ENCODE peak calls at places on chromosome 21, in seven cellular contexts. One of them, this sample, is unnamed.
A peak's percentile ranks its signal among the peaks of the same experiment; 100 is the strongest.

GRCh38 chr21:38186869-38187268 is 69.9 kb upstream of the KCNJ15 start:
- DNase-seq in PC-3: no peak
- DNase-seq in Ammon's horn: no peak
- DNase-seq in coronary artery: no peak
- DNase-seq in brain microvascular endothelial cell: no peak
- DNase-seq in aorta: no peak
- DNase-seq in T-helper 2 cell: no peak
- DNase-seq in this sample: no peak

GRCh38 chr21:45294509-45295291 is 7.0 kb upstream of the POFUT2 start:
- DNase-seq in PC-3: peak; percentile 92
- DNase-seq in Ammon's horn: no peak
- DNase-seq in coronary artery: peak; percentile 99
- DNase-seq in brain microvascular endothelial cell: peak; percentile 99
- DNase-seq in aorta: peak; percentile 90
- DNase-seq in T-helper 2 cell: no peak
- DNase-seq in this sample: peak; percentile 94

GRCh38 chr21:31658053-31658452 is 1.4 kb upstream of the SOD1 start:
- DNase-seq in PC-3: peak; percentile 42
- DNase-seq in Ammon's horn: no peak
- DNase-seq in coronary artery: no peak
- DNase-seq in brain microvascular endothelial cell: no peak
- DNase-seq in aorta: no peak
- DNase-seq in T-helper 2 cell: no peak
- DNase-seq in this sample: no peak

GRCh38 chr21:31509108-31510017 is 150.1 kb upstream of the SOD1 start:
- DNase-seq in PC-3: peak; percentile 81
- DNase-seq in Ammon's horn: peak; percentile 54
- DNase-seq in coronary artery: no peak
- DNase-seq in brain microvascular endothelial cell: peak; percentile 63
- DNase-seq in aorta: no peak
- DNase-seq in T-helper 2 cell: peak; percentile 80
- DNase-seq in this sample: no peak

GRCh38 chr21:43867332-43867703 is 2.3 kb downstream of the AGPAT3 start:
- DNase-seq in PC-3: no peak
- DNase-seq in Ammon's horn: no peak
- DNase-seq in coronary artery: no peak
- DNase-seq in brain microvascular endothelial cell: no peak
- DNase-seq in aorta: no peak
- DNase-seq in T-helper 2 cell: no peak
- DNase-seq in this sample: no peak

GRCh38 chr21:43634618-43635017 is 24.7 kb downstream of the HSF2BP start:
- DNase-seq in PC-3: no peak
- DNase-seq in Ammon's horn: no peak
- DNase-seq in coronary artery: no peak
- DNase-seq in brain microvascular endothelial cell: peak; percentile 53
- DNase-seq in aorta: no peak
- DNase-seq in T-helper 2 cell: no peak
- DNase-seq in this sample: no peak

GRCh38 chr21:38712076-38712475 is 93.7 kb upstream of the ETS2 start:
- DNase-seq in PC-3: peak; percentile 72
- DNase-seq in Ammon's horn: peak; percentile 20
- DNase-seq in coronary artery: no peak
- DNase-seq in brain microvascular endothelial cell: peak; percentile 23
- DNase-seq in aorta: no peak
- DNase-seq in T-helper 2 cell: no peak
- DNase-seq in this sample: no peak

GRCh38 chr21:31337086-31337485 is 7.0 kb downstream of the TIAM1 start:
- DNase-seq in PC-3: no peak
- DNase-seq in Ammon's horn: no peak
- DNase-seq in coronary artery: no peak
- DNase-seq in brain microvascular endothelial cell: no peak
- DNase-seq in aorta: no peak
- DNase-seq in T-helper 2 cell: no peak
- DNase-seq in this sample: no peak

GRCh38 chr21:32278068-32278467 is 781 bp downstream of the MIS18A start:
- DNase-seq in PC-3: peak; percentile 27
- DNase-seq in Ammon's horn: no peak
- DNase-seq in coronary artery: no peak
- DNase-seq in brain microvascular endothelial cell: no peak
- DNase-seq in aorta: no peak
- DNase-seq in T-helper 2 cell: no peak
- DNase-seq in this sample: no peak

GRCh38 chr21:46051821-46052675 is 45.9 kb upstream of the COL6A2 start:
- DNase-seq in PC-3: no peak
- DNase-seq in Ammon's horn: no peak
- DNase-seq in coronary artery: no peak
- DNase-seq in brain microvascular endothelial cell: no peak
- DNase-seq in aorta: peak; percentile 39
- DNase-seq in T-helper 2 cell: no peak
- DNase-seq in this sample: no peak

GRCh38 chr21:26840912-26841311 is 4.3 kb downstream of the ADAMTS1 start:
- DNase-seq in PC-3: peak; percentile 36
- DNase-seq in Ammon's horn: peak; percentile 23
- DNase-seq in coronary artery: peak; percentile 81
- DNase-seq in brain microvascular endothelial cell: peak; percentile 38
- DNase-seq in aorta: peak; percentile 87
- DNase-seq in T-helper 2 cell: no peak
- DNase-seq in this sample: no peak

GRCh38 chr21:37075214-37075770 is 2.2 kb downstream of the TTC3 start:
- DNase-seq in PC-3: no peak
- DNase-seq in Ammon's horn: no peak
- DNase-seq in coronary artery: no peak
- DNase-seq in brain microvascular endothelial cell: no peak
- DNase-seq in aorta: no peak
- DNase-seq in T-helper 2 cell: no peak
- DNase-seq in this sample: no peak

GRCh38 chr21:44304041-44304738 is 4.3 kb downstream of the PFKL start:
- DNase-seq in PC-3: no peak
- DNase-seq in Ammon's horn: peak; percentile 40
- DNase-seq in coronary artery: no peak
- DNase-seq in brain microvascular endothelial cell: no peak
- DNase-seq in aorta: no peak
- DNase-seq in T-helper 2 cell: no peak
- DNase-seq in this sample: no peak

GRCh38 chr21:41366522-41367151 is 4.8 kb downstream of the MX2 start:
- DNase-seq in PC-3: peak; percentile 89
- DNase-seq in Ammon's horn: no peak
- DNase-seq in coronary artery: peak; percentile 70
- DNase-seq in brain microvascular endothelial cell: peak; percentile 75
- DNase-seq in aorta: no peak
- DNase-seq in T-helper 2 cell: no peak
- DNase-seq in this sample: no peak

GRCh38 chr21:18340387-18340942 is 63.1 kb downstream of the TMPRSS15 start:
- DNase-seq in PC-3: peak; percentile 29
- DNase-seq in Ammon's horn: no peak
- DNase-seq in coronary artery: no peak
- DNase-seq in brain microvascular endothelial cell: no peak
- DNase-seq in aorta: no peak
- DNase-seq in T-helper 2 cell: no peak
- DNase-seq in this sample: no peak

GRCh38 chr21:46146856-46147255 is 8.5 kb downstream of the FTCD start:
- DNase-seq in PC-3: no peak
- DNase-seq in Ammon's horn: no peak
- DNase-seq in coronary artery: no peak
- DNase-seq in brain microvascular endothelial cell: no peak
- DNase-seq in aorta: peak; percentile 34
- DNase-seq in T-helper 2 cell: no peak
- DNase-seq in this sample: no peak

GRCh38 chr21:44710294-44710665 is 1.1 kb downstream of the TSPEAR start:
- DNase-seq in PC-3: no peak
- DNase-seq in Ammon's horn: no peak
- DNase-seq in coronary artery: peak; percentile 68
- DNase-seq in brain microvascular endothelial cell: no peak
- DNase-seq in aorta: no peak
- DNase-seq in T-helper 2 cell: no peak
- DNase-seq in this sample: peak; percentile 93